ENCODE peak calls at places on chromosomes 12 and 14, in four cellular contexts. G is body of pancreas, U is AG04449, F is foreskin fibroblast. I is an unnamed sample.

GRCh38 chr14:50062438-50063039 is 53.8 kb downstream of the VCPKMT start:
- DNase-seq in U (no peak), G (peak), F (peak), I (no peak)

GRCh38 chr14:36471431-36471830 is 48.6 kb downstream of the NKX2-1 start:
- DNase-seq in G (no peak), U (no peak), F (no peak), I (no peak)

GRCh38 chr12:111285191-111285590 is 83.7 kb downstream of the PHETA1 start:
- DNase-seq in G (no peak), F (no peak), U (no peak), I (no peak)

GRCh38 chr12:11136075-11136474 is 1.6 kb upstream of the TAS2R30 start:
- DNase-seq in F (no peak), G (no peak), U (no peak), I (no peak)

GRCh38 chr12:89117448-89118034 is 234.8 kb downstream of the DUSP6 start:
- DNase-seq in G (peak), U (no peak), F (no peak), I (no peak)

GRCh38 chr12:27969011-27969900 is 3.3 kb downstream of the PTHLH start:
- DNase-seq in F (no peak), U (no peak), G (peak), I (no peak)

GRCh38 chr12:71135812-71136176 is 22.0 kb downstream of the TSPAN8 start:
- DNase-seq in F (peak), U (no peak), G (no peak), I (no peak)

GRCh38 chr14:104143521-104144452 is 5.4 kb downstream of the KIF26A start:
- DNase-seq in U (no peak), F (no peak), G (peak), I (no peak)

GRCh38 chr12:52037248-52037861 is 13.9 kb upstream of the NR4A1 start:
- DNase-seq in G (peak), F (no peak), U (no peak), I (no peak)

GRCh38 chr12:11668611-11669010 is 19.1 kb downstream of the ETV6 start:
- DNase-seq in G (no peak), U (no peak), F (no peak), I (no peak)

GRCh38 chr12:89309815-89310214 is 42.5 kb downstream of the DUSP6 start:
- DNase-seq in F (no peak), G (no peak), U (no peak), I (no peak)

GRCh38 chr12:68334136-68334535 is 2.0 kb upstream of the MDM1 start:
- DNase-seq in F (no peak), U (no peak), G (no peak), I (no peak)

GRCh38 chr12:96471368-96472040 is 17.9 kb upstream of the CFAP54 start:
- DNase-seq in F (peak), G (no peak), U (no peak), I (no peak)

GRCh38 chr14:68807148-68807600 is 14.3 kb upstream of the ZFP36L1 start:
- DNase-seq in U (no peak), F (peak), G (peak), I (no peak)

GRCh38 chr12:115798309-115798917 is 479.1 kb downstream of the MED13L start:
- DNase-seq in G (no peak), U (no peak), F (no peak), I (no peak)

GRCh38 chr14:51507556-51508511 is 143.9 kb upstream of the FRMD6 start:
- DNase-seq in U (peak), G (peak), F (peak), I (peak)

GRCh38 chr12:19074700-19075099 is 54.8 kb upstream of the PLEKHA5 start:
- DNase-seq in U (no peak), F (peak), G (no peak), I (no peak)

GRCh38 chr12:77377622-77378021 is 312.3 kb upstream of the E2F7 start:
- DNase-seq in U (no peak), F (no peak), G (no peak), I (no peak)

GRCh38 chr14:77053046-77053841 is 24.7 kb upstream of the IRF2BPL start:
- DNase-seq in F (peak), U (no peak), G (peak), I (no peak)

GRCh38 chr14:61519735-61520134 is 175.6 kb upstream of the HIF1A start:
- DNase-seq in F (no peak), U (no peak), G (no peak), I (no peak)

GRCh38 chr12:57124259-57124877 is 3.9 kb upstream of the LRP1 start:
- DNase-seq in G (peak), U (no peak), F (peak), I (peak)

GRCh38 chr14:70698288-70698687 is 56.6 kb downstream of the TTC9 start:
- DNase-seq in U (no peak), G (peak), F (peak), I (no peak)

GRCh38 chr12:63150255-63151060 is 543 bp downstream of the AVPR1A start:
- DNase-seq in G (peak), U (no peak), F (no peak), I (no peak)

GRCh38 chr14:64364907-64365306 is 23.2 kb upstream of the MTHFD1 start:
- DNase-seq in G (no peak), U (no peak), F (peak), I (no peak)

GRCh38 chr14:99573436-99574098 is 30.4 kb downstream of the CCDC85C start:
- DNase-seq in F (no peak), U (no peak), G (no peak), I (no peak)

GRCh38 chr12:116194935-116195431 is 82.5 kb downstream of the MED13L start:
- DNase-seq in U (no peak), F (no peak), G (no peak), I (no peak)

GRCh38 chr14:46951103-46951502 is 299.5 kb upstream of the RPL10L start:
- DNase-seq in F (no peak), G (no peak), U (no peak), I (no peak)

GRCh38 chr14:37623552-37623951 is 28.1 kb downstream of the TTC6 start:
- DNase-seq in F (peak), U (peak), G (no peak), I (peak)

GRCh38 chr14:37620856-37621255 is 25.4 kb downstream of the TTC6 start:
- DNase-seq in U (no peak), F (no peak), G (no peak), I (no peak)

GRCh38 chr14:37623971-37624370 is 28.5 kb downstream of the TTC6 start:
- DNase-seq in G (no peak), F (no peak), U (no peak), I (no peak)

GRCh38 chr14:37625597-37626595 is 30.5 kb downstream of the TTC6 start:
- DNase-seq in G (no peak), U (no peak), F (no peak), I (no peak)

GRCh38 chr14:37622231-37622923 is 26.9 kb downstream of the TTC6 start:
- DNase-seq in G (no peak), F (no peak), U (no peak), I (no peak)
- H3K4me3 ChIP-seq in G (no peak), F (peak), U (peak), I (peak)

DNA sequence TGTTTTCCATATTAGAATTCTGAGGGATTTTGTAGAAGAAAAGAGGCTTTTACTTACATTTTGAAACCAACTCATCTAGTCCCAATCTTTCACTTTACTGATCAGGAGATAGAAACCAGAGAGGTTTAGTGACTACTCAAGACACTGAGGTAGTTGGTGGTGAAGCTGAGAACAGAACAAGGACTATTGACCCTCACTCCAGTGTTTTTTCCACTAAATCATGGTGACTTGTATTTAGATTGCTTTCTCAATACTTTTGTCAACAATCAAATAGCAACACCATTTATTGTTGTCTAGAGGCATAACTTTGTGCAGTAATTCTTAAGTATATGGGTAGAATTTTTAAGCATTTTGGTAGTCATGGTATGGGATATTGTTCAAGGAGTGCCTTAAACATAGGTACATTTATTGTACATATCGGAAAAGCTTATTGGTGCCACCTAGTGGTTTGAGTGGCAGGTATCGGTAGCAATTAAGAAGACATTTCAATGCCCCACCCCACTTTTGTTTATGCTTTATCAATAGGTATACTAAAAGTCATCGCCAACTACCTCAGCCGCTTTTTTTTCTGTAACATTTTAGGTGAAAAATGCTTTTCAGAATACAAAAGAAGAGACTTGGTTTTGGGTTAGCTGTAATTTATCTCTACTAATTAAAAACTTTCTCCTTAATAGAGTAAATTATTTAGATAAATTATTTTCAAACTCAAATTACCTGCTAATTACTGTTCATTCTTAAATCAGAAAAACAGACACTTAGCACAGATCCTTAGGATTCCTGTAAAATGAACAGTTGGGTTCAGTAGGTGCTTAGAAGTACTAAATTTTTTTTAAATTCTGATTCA is 47.3 kb upstream of the PAWR start:
- DNase-seq in G (peak), U (peak), F (peak), I (peak)
- TF ChIP-seq CTCF in G (peak), U (peak), F (peak), I (peak)

GRCh38 chr14:48670939-48671338 is 915.2 kb downstream of the RPS29 start:
- DNase-seq in G (no peak), U (no peak), F (no peak), I (no peak)
- H3K4me3 ChIP-seq in G (no peak), U (no peak), F (no peak), I (no peak)

DNA sequence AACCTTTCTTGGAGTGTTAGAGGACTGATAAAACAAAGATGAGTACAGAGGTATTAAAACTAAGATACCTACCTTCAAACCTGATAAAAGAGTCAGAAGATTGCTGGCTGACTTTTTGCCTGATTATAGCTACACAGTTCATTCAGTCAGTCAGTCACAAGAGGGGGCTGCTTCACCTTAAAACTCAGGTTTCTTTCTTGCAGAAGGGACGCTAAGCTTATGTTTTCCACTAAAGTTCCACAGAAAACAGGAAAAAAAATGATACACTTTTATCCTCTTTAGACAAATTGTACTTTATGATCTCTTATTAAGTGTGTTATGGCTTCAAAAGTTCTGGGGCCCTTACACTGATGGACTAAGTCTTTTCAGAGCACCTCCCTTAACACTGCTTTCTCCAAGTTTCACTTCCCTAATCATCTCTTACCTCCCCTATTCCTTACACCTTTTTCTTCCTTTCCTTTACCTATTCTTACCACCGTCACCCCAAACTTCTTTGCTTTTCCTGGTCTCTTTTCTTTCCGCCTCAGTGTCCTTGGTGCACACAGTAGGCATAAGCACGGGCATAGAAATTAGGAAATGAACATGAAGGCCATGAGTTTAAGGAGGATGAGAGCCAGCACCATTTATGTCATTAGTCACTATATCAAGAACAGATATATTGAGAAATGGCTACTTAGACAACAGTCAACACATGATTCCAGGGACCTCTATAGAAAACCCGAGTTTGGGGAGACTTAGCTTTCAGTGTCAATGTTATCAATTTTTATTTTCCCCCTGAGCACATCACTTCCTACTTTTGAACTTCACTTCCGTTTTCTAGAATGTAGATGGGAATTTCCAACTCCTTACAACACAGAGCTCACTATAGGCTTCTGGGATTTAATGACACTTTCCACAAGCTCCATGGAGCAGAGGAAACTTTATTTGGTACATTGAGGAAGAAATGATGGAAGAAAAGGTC is 448.9 kb upstream of the OR4E1 start:
- DNase-seq in G (no peak), U (no peak), F (no peak), I (no peak)
- TF ChIP-seq CTCF in G (no peak), U (no peak), F (no peak), I (peak)

GRCh38 chr14:102351023-102351422 is 11.7 kb downstream of the CINP start:
- DNase-seq in G (no peak), F (no peak), U (no peak), I (no peak)
- H3K4me3 ChIP-seq in G (no peak), F (no peak), U (no peak), I (no peak)

DNA sequence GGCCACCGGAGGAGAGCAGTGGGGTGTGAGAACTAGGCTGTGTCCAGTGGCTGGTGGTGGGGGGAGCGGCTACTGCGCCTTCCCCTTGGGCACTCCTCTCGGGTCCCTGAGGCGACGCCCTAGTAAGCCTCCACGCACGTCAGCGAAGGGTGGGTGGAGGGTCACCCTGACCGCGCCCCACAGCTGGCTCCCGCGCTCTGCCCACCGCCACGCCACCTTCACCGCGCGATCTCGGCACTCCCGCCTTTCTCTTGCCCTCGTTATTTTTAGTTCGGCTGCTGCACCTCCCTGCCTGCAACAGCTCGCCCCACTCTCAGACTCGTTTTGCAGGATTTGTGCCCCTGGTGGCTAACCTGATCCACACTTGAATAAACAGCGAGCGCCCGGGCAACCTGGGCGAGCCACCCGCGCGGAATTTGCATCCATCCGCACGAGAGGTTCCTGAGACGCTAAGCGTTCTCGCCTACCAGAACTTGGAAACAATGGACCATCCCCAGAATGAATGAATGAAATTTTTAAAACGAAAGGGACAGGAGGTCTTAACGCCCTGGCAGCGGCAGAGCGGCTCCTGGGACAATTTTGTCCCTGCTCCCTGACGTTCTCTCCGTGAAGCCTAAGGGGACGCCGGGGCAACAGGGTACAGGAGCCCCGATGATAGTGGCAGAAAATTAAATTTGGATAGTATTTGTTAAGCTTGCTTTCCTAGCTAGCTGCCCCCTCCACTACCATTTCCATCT is 7.0 kb upstream of the BMP4 start:
- DNase-seq in U (no peak), G (peak), F (no peak), I (no peak)
- TF ChIP-seq CTCF in U (peak), G (peak), F (peak), I (peak)

GRCh38 chr12:107917912-107918800 is 143.7 kb downstream of the ASCL4 start:
- DNase-seq in F (no peak), U (no peak), G (peak), I (no peak)

GRCh38 chr12:107914460-107914977 is 140.0 kb downstream of the ASCL4 start:
- DNase-seq in U (no peak), F (no peak), G (no peak), I (no peak)

GRCh38 chr12:107906719-107907118 is 132.2 kb downstream of the ASCL4 start:
- DNase-seq in G (no peak), U (no peak), F (no peak), I (no peak)

GRCh38 chr12:107912421-107913004 is 138.0 kb downstream of the ASCL4 start:
- DNase-seq in U (no peak), F (no peak), G (peak), I (no peak)
- H3K4me3 ChIP-seq in U (no peak), F (no peak), G (no peak), I (no peak)

GRCh38 chr14:32764131-32764530 is 174.5 kb upstream of the NPAS3 start:
- DNase-seq in U (peak), F (no peak), G (no peak), I (no peak)
- TF ChIP-seq CTCF in U (no peak), F (no peak), G (no peak), I (no peak)

I was measured in astrocyte of the cerebellum.